ENCODE peak calls at places on chromosomes 16 and 17, in seven cellular contexts. D is IMR-90, O is heart right ventricle, T is pancreas, R is OCI-LY7, K is AG09309, W is choroid plexus epithelial cell. B is an unnamed sample.

GRCh38 chr17:78113804-78114785 is 14.5 kb downstream of the TMC6 start:
- DNase-seq in R (no peak), T (no peak), D (no peak), K (no peak), O (no peak), W (no peak), B (no peak)

GRCh38 chr17:47800686-47801085 is 20.9 kb downstream of the OSBPL7 start:
- DNase-seq in K (no peak), W (no peak), O (no peak), D (no peak), T (no peak), R (no peak), B (peak)

GRCh38 chr16:78553268-78554044 is 454.0 kb downstream of the WWOX start:
- DNase-seq in T (no peak), K (no peak), O (no peak), D (no peak), W (no peak), R (no peak), B (no peak)

GRCh38 chr17:39485555-39485954 is 24.3 kb downstream of the CDK12 start:
- DNase-seq in O (no peak), T (no peak), R (no peak), K (peak), D (peak), W (peak), B (no peak)

GRCh38 chr16:27695161-27695560 is 145.2 kb downstream of the KATNIP start:
- DNase-seq in K (no peak), D (no peak), W (no peak), R (no peak), T (no peak), O (no peak), B (no peak)

GRCh38 chr17:78785663-78786057 is 3.6 kb upstream of the CYTH1 start:
- DNase-seq in D (no peak), R (no peak), W (no peak), T (no peak), O (no peak), K (no peak), B (no peak)

GRCh38 chr16:89985219-89985618 is 34.0 kb downstream of the DBNDD1 start:
- DNase-seq in D (no peak), R (no peak), O (no peak), K (no peak), W (no peak), T (no peak), B (no peak)

GRCh38 chr16:29943846-29944669 is 17.8 kb upstream of the TMEM219 start:
- DNase-seq in K (peak), T (peak), O (no peak), D (peak), R (no peak), W (peak), B (no peak)

GRCh38 chr17:50274945-50275221 is 617 bp downstream of the TMEM92 start:
- DNase-seq in K (no peak), T (no peak), O (no peak), D (no peak), R (no peak), W (no peak), B (no peak)

GRCh38 chr17:66123163-66123562 is 68.8 kb downstream of the CEP112 start:
- DNase-seq in O (no peak), R (no peak), K (peak), T (no peak), D (peak), W (peak), B (no peak)

GRCh38 chr17:21512307-21513011 is 136.3 kb downstream of the KCNJ12 start:
- DNase-seq in O (no peak), K (no peak), T (no peak), W (no peak), D (no peak), R (no peak), B (no peak)

GRCh38 chr16:66326995-66327513 is 39.4 kb upstream of the CDH5 start:
- DNase-seq in W (peak), T (peak), D (no peak), R (no peak), O (no peak), K (no peak), B (peak)

GRCh38 chr16:67648088-67648763 is 3.3 kb downstream of the CARMIL2 start:
- DNase-seq in O (no peak), K (no peak), T (no peak), D (no peak), W (no peak), R (no peak), B (no peak)

GRCh38 chr16:86089341-86089900 is 190.5 kb downstream of the IRF8 start:
- DNase-seq in R (no peak), K (no peak), T (no peak), O (no peak), D (no peak), W (no peak), B (peak)
- H3K4me3 ChIP-seq in R (no peak), K (no peak), T (no peak), O (no peak), D (no peak), W (no peak), B (no peak)

DNA sequence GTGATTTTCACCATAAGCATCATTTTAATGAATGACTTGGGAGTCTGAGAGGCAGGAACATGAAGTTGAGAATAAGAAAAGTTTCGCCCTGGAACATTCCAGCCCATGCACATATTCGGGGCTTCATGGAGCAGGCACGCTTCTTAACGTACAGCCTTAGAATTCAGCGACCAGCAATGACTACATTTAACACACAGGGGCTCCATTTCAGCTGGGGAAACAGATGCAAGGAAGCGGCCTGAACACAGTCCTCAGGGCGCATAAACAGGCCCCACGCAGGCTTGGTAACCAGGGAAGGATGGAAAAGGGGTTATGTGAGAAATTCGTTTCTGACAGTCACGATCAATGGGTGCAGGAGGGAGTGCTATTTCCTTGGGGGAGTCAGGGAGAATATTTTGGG is 357.4 kb downstream of the SLC39A11 start:
- DNase-seq in R (no peak), W (no peak), T (no peak), D (no peak), O (no peak), K (no peak), B (no peak)
- TF ChIP-seq CTCF in R (no peak), W (no peak), T (no peak), D (no peak), O (no peak), K (no peak), B (no peak)

GRCh38 chr17:17058304-17058703 is 16.0 kb downstream of the MPRIP start:
- DNase-seq in W (no peak), T (no peak), O (no peak), D (no peak), K (no peak), R (no peak), B (no peak)

GRCh38 chr17:17054636-17055035 is 12.4 kb downstream of the MPRIP start:
- DNase-seq in T (no peak), W (no peak), R (no peak), K (no peak), O (no peak), D (no peak), B (no peak)

GRCh38 chr17:17055286-17056166 is 13.3 kb downstream of the MPRIP start:
- DNase-seq in D (no peak), O (peak), R (no peak), T (no peak), K (no peak), W (no peak), B (peak)

GRCh38 chr17:17057057-17057551 is 14.8 kb downstream of the MPRIP start:
- DNase-seq in R (no peak), K (no peak), D (no peak), W (no peak), T (peak), O (no peak), B (no peak)

DNA sequence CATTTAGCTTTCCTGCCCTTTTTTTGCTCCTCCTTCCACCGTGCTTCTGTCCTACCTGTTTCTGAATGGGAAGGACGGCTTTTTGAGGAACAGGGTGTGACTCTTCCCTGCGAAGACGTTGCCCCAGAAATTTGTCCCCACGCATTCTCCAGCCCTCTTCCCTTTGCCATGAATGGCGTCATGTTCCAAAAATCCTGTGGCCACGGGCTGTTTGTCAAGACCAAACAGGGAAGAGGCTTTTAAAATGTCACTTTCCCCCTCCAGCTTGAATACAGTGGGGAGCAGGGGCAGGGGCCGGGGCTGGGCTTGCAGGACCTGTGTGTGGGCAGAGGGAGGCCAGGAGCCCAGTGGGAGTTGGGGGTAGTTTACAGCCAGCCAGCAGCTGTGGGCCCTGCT is 13.9 kb downstream of the MPRIP start:
- DNase-seq in K (no peak), D (no peak), T (no peak), O (no peak), R (no peak), W (no peak), B (no peak)
- H3K4me3 ChIP-seq in K (no peak), D (no peak), T (no peak), O (no peak), R (no peak), W (no peak), B (no peak)

GRCh38 chr16:6682142-6682811 is 650.4 kb upstream of the RBFOX1 start:
- DNase-seq in D (no peak), R (peak), O (no peak), K (no peak), W (no peak), T (peak), B (no peak)
- TF ChIP-seq CTCF in D (peak), R (peak), O (peak), K (peak), W (peak), T (peak), B (peak)

DNA sequence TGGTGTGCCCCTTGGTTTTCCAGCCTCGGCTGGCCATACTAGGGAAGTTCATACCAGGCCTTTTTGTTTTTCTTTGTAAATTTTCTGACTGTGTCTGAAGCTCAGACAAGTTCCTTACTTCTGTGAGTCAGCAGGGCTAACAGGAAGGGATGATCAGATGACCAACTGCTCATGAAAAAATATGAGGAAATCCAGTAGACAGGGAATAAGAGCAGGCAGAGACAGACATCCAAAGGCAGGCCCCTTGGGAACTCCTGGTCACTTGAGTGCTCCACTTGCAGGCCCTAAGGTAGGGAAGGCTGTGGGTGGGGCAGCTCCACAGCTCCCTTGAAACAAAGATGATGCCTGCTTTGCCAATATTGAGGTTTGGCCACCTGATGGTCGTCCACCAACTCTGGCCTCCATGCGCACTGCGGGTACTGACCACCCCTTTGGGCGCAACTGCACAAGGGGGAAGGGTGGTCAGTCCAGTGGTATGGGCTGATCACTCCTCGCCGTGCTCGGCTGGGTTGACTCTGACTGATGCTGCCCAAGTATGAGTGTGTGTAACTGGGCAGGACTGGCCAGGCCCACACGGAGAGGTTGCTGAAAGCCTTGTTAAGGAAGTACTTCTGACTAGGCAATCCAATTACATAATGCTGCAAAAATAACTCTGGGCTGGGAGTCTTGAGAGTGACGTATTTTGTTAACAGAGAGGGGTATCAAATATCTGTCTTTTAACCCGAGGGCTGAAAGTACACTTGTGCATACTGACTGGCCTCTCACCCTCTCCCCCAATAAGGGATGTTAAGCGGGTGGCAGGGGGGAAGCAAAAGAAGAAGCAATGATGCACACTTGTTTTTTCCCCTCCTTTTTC is 20.8 kb upstream of the ZFHX3 start:
- DNase-seq in T (peak), O (peak), K (peak), R (no peak), W (peak), D (peak), B (no peak)
- H3K4me3 ChIP-seq in T (no peak), O (no peak), K (no peak), R (no peak), W (no peak), D (no peak), B (no peak)

DNA sequence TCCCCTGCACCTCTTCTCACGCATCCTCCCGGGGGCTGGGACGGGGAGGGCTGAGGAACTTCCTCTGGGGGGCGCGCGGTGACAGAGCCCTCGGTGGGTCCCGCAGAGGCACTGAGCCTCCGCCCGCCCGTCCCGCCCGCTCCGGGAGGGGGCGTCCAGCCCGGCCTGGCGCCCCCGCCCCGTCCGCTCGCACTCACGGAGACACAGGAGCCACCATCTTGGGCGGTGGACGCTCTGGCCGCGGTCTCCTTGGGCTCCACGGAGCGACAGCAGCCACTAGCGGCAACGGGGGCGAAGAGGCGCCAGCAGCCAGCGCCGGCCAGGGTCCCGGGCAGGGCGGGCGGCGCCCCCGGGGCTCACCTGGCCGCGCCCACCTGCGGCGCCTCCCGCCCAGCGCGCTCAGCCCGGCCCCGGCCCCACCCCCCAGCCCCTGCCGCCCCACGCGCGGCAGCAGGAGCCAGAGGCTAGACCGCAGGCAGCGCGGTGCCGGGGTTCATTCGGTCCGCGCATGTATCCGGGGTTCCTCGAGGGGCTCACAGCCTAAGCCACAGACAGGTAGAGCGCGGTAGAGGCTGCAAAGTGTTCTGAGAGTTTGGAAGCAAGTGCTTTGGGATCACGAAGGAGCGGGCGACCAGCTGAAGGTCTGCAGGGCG is at the start of gene C17orf113:
- DNase-seq in K (no peak), W (peak), T (peak), D (no peak), R (no peak), O (peak), B (peak)
- TF ChIP-seq CTCF in K (peak), W (peak), T (no peak), D (peak), R (peak), O (peak), B (no peak)

DNA sequence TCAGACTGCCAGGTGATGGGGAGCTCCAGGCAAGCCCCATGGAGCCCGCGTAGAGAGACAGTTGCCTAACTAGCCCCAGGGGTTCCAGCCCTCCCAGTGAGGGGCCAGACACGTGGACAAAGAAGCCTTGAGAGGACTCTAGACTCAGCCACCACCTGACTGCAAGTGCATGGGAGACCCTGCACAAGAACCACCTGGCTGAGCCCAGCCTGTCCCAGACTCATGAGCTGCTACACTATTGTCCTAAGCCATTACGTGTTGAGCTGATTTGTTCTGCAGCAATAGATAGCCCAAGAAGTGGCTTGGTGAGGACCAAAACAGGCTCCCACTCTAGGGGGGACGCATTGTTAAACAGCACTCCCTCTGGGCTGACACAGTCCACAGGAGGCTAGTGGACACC is 37.6 kb upstream of the KLHDC4 start:
- DNase-seq in T (no peak), R (no peak), D (no peak), W (no peak), K (no peak), O (no peak), B (no peak)
- H3K4me3 ChIP-seq in T (no peak), R (no peak), D (no peak), W (no peak), K (no peak), O (no peak), B (no peak)

GRCh38 chr16:88430185-88430523 is 22.9 kb upstream of the ZFPM1 start:
- DNase-seq in W (no peak), D (no peak), T (no peak), K (no peak), O (peak), R (no peak), B (no peak)

GRCh38 chr16:88428156-88428555 is 24.9 kb upstream of the ZFPM1 start:
- DNase-seq in D (no peak), K (no peak), O (no peak), W (no peak), R (no peak), T (no peak), B (no peak)

GRCh38 chr16:88427376-88427775 is 25.7 kb upstream of the ZFPM1 start:
- DNase-seq in D (no peak), O (no peak), W (no peak), T (no peak), R (no peak), K (no peak), B (no peak)

GRCh38 chr16:88429387-88430184 is 23.5 kb upstream of the ZFPM1 start:
- DNase-seq in T (no peak), K (no peak), R (no peak), O (no peak), W (no peak), D (no peak), B (no peak)

DNA sequence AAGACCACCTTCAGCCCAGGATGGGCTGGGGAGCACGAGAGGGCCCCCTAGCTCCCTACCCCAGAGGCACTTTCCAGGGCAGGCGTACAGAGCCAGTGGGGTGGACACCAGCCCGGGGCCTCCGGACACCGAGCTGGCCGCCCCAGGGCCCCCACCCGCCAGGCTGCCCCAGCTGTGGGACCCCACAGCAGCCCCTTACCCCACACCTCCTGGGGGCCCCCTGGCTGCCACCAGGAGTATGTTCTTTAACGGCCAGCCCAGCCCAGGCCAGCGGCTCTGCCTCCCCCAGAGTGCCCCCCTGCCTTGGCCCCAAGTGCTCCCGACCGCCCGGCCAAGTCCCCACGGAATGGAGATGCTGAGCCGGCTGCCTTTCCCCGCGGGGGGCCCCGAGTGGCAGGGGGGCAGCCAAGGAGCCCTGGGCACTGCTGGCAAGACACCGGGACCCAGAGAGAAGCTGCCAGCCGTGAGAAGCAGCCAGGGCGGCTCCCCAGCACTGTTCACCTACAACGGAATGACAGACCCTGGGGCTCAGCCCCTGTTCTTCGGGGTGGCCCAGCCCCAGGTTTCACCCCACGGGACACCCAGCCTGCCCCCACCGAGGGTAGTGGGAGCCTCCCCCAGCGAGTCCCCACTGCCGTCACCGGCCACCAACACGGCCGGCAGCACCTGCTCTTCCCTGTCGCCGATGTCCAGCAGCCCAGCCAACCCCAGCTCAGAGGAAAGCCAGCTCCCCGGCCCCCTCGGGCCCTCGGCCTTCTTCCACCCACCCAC is 24.3 kb upstream of the ZFPM1 start:
- DNase-seq in K (no peak), O (no peak), R (no peak), W (no peak), D (no peak), T (no peak), B (no peak)
- TF ChIP-seq CTCF in K (no peak), O (no peak), R (peak), W (peak), D (no peak), T (no peak), B (no peak)